ENCODE peak calls at places on chromosomes 1 and 21, in seven cellular contexts. T is foreskin fibroblast; K is effector memory CD8-positive, alpha-beta T cell; G is NCI-H446; L is T-helper 1 cell; A is GM13977; O is Right ventricle myocardium superior. D is an unnamed sample.
A peak's percentile ranks its signal among the peaks of the same experiment; 100 is the strongest.

GRCh38 chr1:7346600-7347570 is 424.2 kb upstream of the VAMP3 start:
- DNase-seq in T (no peak), K (no peak), G (no peak), L (no peak), A (no peak), O (no peak), D (no peak)

GRCh38 chr1:169250022-169250421 is 117.6 kb downstream of the NME7 start:
- DNase-seq in T (peak; percentile 8), K (no peak), G (no peak), L (no peak), A (no peak), O (no peak), D (peak; percentile 10)

GRCh38 chr1:50308883-50309282 is 114.4 kb downstream of the DMRTA2 start:
- DNase-seq in T (no peak), K (no peak), G (peak; percentile 4), L (no peak), A (no peak), O (no peak), D (peak; percentile 32)

GRCh38 chr1:208135354-208135753 is 108.8 kb downstream of the PLXNA2 start:
- DNase-seq in T (peak; percentile 34), K (no peak), G (no peak), L (no peak), A (no peak), O (no peak), D (peak; percentile 33)

GRCh38 chr1:19708558-19708957 is 43.9 kb downstream of the HTR6 start:
- DNase-seq in T (no peak), K (no peak), G (no peak), L (no peak), A (no peak), O (no peak), D (no peak)

GRCh38 chr1:95201905-95202304 is 32.1 kb upstream of the RWDD3 start:
- DNase-seq in T (no peak), K (no peak), G (no peak), L (no peak), A (no peak), O (no peak), D (no peak)

GRCh38 chr1:202416641-202417040 is 68.1 kb downstream of the PPP1R12B start:
- DNase-seq in T (no peak), K (no peak), G (no peak), L (no peak), A (no peak), O (no peak), D (peak; percentile 75)

GRCh38 chr1:61043010-61043820 is 39.1 kb upstream of the NFIA start:
- DNase-seq in T (peak; percentile 67), K (peak; percentile 87), G (peak; percentile 9), L (peak; percentile 73), A (peak; percentile 72), O (peak; percentile 95), D (peak; percentile 78)

GRCh38 chr1:159756397-159756796 is 24.4 kb upstream of the DUSP23 start:
- DNase-seq in T (no peak), K (no peak), G (no peak), L (no peak), A (no peak), O (no peak), D (no peak)

GRCh38 chr1:84995484-84996334 is 1.2 kb downstream of the MCOLN2 start:
- DNase-seq in T (no peak), K (no peak), G (no peak), L (peak; percentile 52), A (peak; percentile 78), O (no peak), D (no peak)

GRCh38 chr21:34745557-34746255 is 76.9 kb downstream of the CLIC6 start:
- DNase-seq in T (peak; percentile 79), K (peak; percentile 39), G (peak; percentile 62), L (peak; percentile 48), A (peak; percentile 70), O (peak; percentile 80), D (peak; percentile 90)

GRCh38 chr1:15469836-15470495 is 5.9 kb upstream of the CELA2B start:
- DNase-seq in T (no peak), K (no peak), G (peak; percentile 77), L (no peak), A (no peak), O (no peak), D (no peak)

GRCh38 chr1:10339036-10339567 is 59.8 kb upstream of the PGD start:
- DNase-seq in T (no peak), K (no peak), G (no peak), L (no peak), A (no peak), O (no peak), D (no peak)

GRCh38 chr21:46542588-46543092 is 62.2 kb downstream of the S100B start:
- DNase-seq in T (no peak), K (no peak), G (no peak), L (no peak), A (no peak), O (no peak), D (no peak)

GRCh38 chr1:190679032-190679431 is 201.4 kb upstream of the BRINP3 start:
- DNase-seq in T (no peak), K (no peak), G (no peak), L (no peak), A (no peak), O (no peak), D (peak; percentile 34)

GRCh38 chr1:67530071-67530470 is 99.9 kb upstream of the SERBP1 start:
- DNase-seq in T (no peak), K (no peak), G (no peak), L (no peak), A (no peak), O (no peak), D (no peak)

GRCh38 chr1:235124111-235124510 is 4.5 kb downstream of the TOMM20 start:
- DNase-seq in T (no peak), K (no peak), G (no peak), L (no peak), A (no peak), O (no peak), D (no peak)

GRCh38 chr1:26336477-26337205 is 17.3 kb downstream of the CRYBG2 start:
- DNase-seq in T (no peak), K (peak; percentile 67), G (peak; percentile 20), L (peak; percentile 74), A (peak; percentile 86), O (peak; percentile 84), D (no peak)

GRCh38 chr1:19003371-19004290 is 47.2 kb upstream of the IFFO2 start:
- DNase-seq in T (no peak), K (no peak), G (no peak), L (no peak), A (no peak), O (no peak), D (peak; percentile 94)

GRCh38 chr1:155168456-155169210 is 4.5 kb downstream of the KRTCAP2 start:
- DNase-seq in T (no peak), K (no peak), G (no peak), L (no peak), A (no peak), O (no peak), D (no peak)

GRCh38 chr1:172533511-172534116 is 664 bp downstream of the SUCO start:
- DNase-seq in T (no peak), K (peak; percentile 36), G (no peak), L (peak; percentile 69), A (peak; percentile 7), O (no peak), D (peak; percentile 30)

GRCh38 chr1:15955552-15955951 is 20.3 kb downstream of the ZBTB17 start:
- DNase-seq in T (no peak), K (no peak), G (no peak), L (no peak), A (no peak), O (no peak), D (no peak)

GRCh38 chr1:221965252-221965651 is 223.4 kb upstream of the DUSP10 start:
- DNase-seq in T (no peak), K (no peak), G (no peak), L (no peak), A (no peak), O (no peak), D (peak; percentile 37)

GRCh38 chr21:44006017-44006624 is 6.0 kb upstream of the TRAPPC10 start:
- DNase-seq in T (peak; percentile 89), K (no peak), G (no peak), L (no peak), A (no peak), O (peak; percentile 53), D (peak; percentile 98)